ENCODE peak calls at places on chromosomes 12 and 14, in ten cellular contexts. C is heart right ventricle; W is CD8-positive, alpha-beta T cell; P is psoas muscle; L is prostate gland; M is ovary; R is left lung; Y is kidney; V is PC-3; H is left ventricle myocardium inferior. B is an unnamed sample. For H3K36me3 and H3K4me1, the result is how much of the 10 kb centered on the place peaks cover.

GRCh38 chr12:130606245-130606644 is 109.9 kb downstream of the RIMBP2 start:
- DNase-seq in W (no peak), H (no peak), R (no peak), P (no peak), V (no peak), L (no peak), Y (no peak), C (no peak), M (no peak), B (no peak)

GRCh38 chr14:79661762-79662161 is 549.5 kb downstream of the DIO2 start:
- DNase-seq in W (no peak), L (no peak), M (no peak), V (no peak), H (no peak), Y (no peak), R (no peak), C (no peak), P (no peak), B (no peak)

GRCh38 chr14:102759416-102759815 is 17.8 kb upstream of the TRAF3 start:
- DNase-seq in W (no peak), H (no peak), C (no peak), L (no peak), Y (no peak), P (no peak), V (peak), R (no peak), M (no peak), B (no peak)

GRCh38 chr12:57621497-57622292 is 10.5 kb downstream of the ARHGEF25 start:
- DNase-seq in Y (peak), W (no peak), M (peak), H (peak), C (peak), L (peak), P (peak), V (peak), R (no peak), B (peak)

GRCh38 chr12:14795028-14795448 is 8.2 kb downstream of the WBP11 start:
- DNase-seq in H (no peak), M (no peak), C (no peak), L (no peak), R (no peak), P (no peak), W (no peak), Y (no peak), V (no peak), B (peak)

GRCh38 chr12:66603981-66604380 is 74.9 kb downstream of the GRIP1 start:
- DNase-seq in Y (no peak), P (no peak), C (no peak), V (no peak), W (no peak), R (no peak), L (no peak), M (no peak), H (no peak), B (no peak)

GRCh38 chr14:61471297-61471980 is 150.1 kb downstream of the PRKCH start:
- DNase-seq in V (no peak), Y (no peak), P (no peak), H (no peak), W (no peak), M (no peak), C (peak), L (no peak), R (no peak), B (no peak)

GRCh38 chr12:67459173-67459572 is 189.4 kb upstream of the DYRK2 start:
- DNase-seq in W (no peak), C (no peak), M (no peak), V (no peak), L (no peak), R (no peak), H (no peak), P (peak), Y (no peak), B (no peak)

GRCh38 chr12:32211066-32211768 is 104.6 kb downstream of the BICD1 start:
- DNase-seq in R (no peak), C (no peak), V (no peak), Y (no peak), W (no peak), M (no peak), L (no peak), H (no peak), P (no peak), B (no peak)

GRCh38 chr14:99212199-99212598 is 59.8 kb downstream of the BCL11B start:
- DNase-seq in R (no peak), W (no peak), V (no peak), H (no peak), L (no peak), Y (no peak), C (no peak), M (no peak), P (no peak), B (no peak)

GRCh38 chr12:14066021-14066420 is 84.6 kb upstream of the GRIN2B start:
- DNase-seq in W (no peak), P (no peak), Y (no peak), C (no peak), R (no peak), L (no peak), H (no peak), M (no peak), V (peak), B (no peak)

GRCh38 chr14:59356298-59356697 is 108.9 kb downstream of the GPR135 start:
- DNase-seq in L (no peak), Y (no peak), M (no peak), C (no peak), V (peak), W (no peak), H (no peak), P (no peak), R (no peak), B (no peak)

DNA sequence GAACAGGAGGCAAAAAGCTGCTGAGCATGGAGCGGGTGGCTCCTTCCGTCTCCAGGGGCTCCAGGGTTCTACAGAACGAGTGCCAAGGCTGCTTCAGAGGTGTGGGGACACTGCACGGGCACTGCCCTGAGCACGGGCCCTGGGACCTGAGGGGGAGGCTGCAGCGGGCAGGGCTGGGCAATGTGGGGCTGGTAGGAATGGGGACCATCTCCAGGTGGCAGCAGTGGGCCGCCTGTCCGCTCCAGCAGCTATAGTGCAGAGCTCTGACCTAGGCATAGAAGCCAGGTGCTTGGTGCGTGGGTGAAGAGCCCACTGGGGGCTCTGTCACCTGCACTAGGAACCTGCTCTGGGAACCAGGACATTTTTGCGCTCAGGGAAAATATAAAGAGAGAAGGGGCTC is 22.3 kb downstream of the HDAC7 start:
- DNase-seq in V (peak), H (no peak), W (no peak), P (no peak), C (no peak), M (no peak), L (no peak), Y (peak), R (no peak), B (no peak)
- H3K36me3 ChIP-seq in V (under half), H (half or more), W (half or more), P (half or more), C (under half), M (under half), L (under half), Y (under half), R (under half), B (under half)

DNA sequence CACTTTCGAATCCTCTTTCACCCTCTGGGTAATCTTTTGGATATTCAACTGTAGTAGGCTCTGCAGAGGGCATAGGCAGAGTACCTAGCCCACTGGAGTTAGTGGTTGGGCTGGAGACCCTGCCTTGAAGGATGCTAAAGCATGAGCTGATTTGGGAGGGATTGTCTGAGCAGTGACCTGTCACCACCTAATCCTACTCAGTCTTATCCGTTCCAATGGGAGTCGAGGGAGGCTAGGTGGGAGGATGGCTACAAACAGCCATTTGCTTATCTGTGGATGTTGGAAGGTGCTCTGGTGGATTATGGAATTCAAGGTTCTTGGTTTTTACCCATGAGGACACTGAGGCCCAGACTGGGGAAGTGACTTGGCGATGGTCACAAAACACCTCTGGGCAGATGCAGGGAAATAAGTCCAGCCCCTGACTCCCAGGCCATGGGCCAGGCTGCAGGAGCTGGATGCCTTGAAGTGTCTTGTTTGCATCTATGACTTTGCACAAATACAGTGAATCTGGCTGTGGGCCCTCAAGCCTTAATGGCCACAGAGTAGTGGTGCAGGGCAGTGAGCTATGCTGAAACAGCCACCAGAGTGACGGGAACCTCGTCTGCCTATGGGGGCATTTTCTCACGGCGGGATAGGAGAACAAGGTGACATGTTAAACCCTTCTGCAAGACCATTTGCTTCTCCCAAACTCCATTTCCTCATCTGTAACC is 3.7 kb downstream of the KMT5A start:
- DNase-seq in Y (no peak), V (no peak), R (no peak), L (no peak), P (no peak), W (no peak), M (no peak), C (no peak), H (no peak), B (peak)
- H3K4me1 ChIP-seq in Y (under half), V (under half), R (under half), L (under half), P (under half), W (under half), M (under half), C (under half), H (half or more), B (under half)

DNA sequence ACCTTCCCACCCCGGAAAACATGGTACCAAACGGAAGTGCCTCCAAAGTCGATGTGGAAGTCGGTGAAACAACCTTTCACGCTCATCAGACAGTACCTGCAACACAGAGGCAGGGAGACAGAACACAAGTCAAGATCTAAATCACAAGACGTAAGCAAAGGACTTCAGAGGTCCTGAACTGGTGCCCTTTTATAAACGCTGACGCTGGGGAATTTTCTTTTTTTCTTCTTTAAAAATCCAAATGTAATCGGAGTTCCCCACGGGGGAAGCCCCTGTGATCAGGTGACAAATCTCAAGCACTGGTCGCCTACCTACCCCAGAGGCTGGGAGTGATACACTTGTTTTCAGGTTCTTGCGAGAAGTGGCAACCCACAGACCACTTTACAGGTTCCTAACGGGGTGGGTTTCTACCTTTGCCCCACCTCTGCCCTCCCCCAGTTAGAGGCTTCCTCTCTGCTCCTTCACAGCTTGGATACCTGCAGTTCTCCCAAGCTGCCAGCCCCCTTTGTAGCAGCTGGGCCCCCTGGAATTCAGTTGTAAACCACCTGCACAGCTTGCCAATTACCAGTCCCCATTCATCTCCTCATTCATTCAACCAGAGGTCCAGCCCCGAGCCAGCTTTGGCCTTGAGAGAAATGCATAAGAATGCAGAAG is 46.2 kb downstream of the KDM2B start:
- DNase-seq in R (no peak), M (no peak), Y (peak), C (no peak), V (no peak), L (no peak), W (peak), H (no peak), P (no peak), B (no peak)
- H3K36me3 ChIP-seq in R (under half), M (under half), Y (under half), C (under half), V (under half), L (under half), W (under half), H (under half), P (under half), B (under half)

DNA sequence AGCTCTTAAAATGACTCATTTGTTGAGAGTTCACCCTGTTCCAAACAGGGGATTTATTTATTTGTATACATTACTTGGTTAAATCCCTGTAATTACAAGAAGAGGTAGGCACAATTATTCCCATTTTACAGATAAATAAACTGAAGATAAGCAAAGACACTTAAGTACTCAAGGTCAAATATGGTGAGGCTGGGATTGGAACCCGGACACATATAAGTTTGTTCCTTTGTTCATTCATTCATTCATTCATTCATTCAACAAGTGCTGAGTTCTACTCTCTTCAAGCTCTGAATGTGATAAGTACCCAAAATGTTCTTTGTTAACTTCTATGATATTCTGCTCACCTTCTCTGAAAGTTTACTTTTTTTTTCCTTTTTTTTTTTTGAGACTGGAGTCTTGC is 2.4 kb upstream of the TRIM9 start:
- DNase-seq in V (peak), L (no peak), Y (no peak), P (no peak), M (no peak), C (no peak), H (no peak), W (no peak), R (no peak), B (no peak)
- H3K4me1 ChIP-seq in V (under half), L (under half), Y (under half), P (under half), M (under half), C (under half), H (under half), W (under half), R (under half), B (under half)

DNA sequence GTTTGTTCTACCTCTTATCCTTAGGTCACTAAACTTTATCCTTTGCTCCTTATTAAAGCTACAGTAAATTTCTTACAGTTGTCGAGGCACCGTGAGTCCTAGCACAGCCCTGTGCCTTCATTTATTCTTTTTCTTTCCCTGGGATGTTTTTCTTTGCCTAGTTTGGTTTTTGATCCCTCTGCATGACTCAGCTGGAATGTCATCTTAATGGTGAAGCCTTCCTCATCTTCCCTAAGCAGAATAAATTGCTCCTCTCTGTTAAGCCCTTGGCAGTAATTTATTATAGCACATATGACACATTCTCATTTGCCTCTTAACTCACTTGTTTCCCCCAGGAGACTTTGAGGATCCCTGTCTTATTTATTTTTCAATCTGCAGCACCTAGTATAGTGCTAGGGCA is 16.6 kb downstream of the ACTR10 start:
- DNase-seq in L (no peak), Y (no peak), W (no peak), V (no peak), M (no peak), H (no peak), P (no peak), R (no peak), C (no peak), B (no peak)
- H3K36me3 ChIP-seq in L (under half), Y (under half), W (under half), V (under half), M (under half), H (half or more), P (half or more), R (under half), C (under half), B (under half)

GRCh38 chr14:49969961-49970360 is 77.1 kb downstream of the ARF6 start:
- DNase-seq in C (no peak), H (no peak), L (no peak), R (no peak), Y (no peak), P (no peak), M (no peak), V (no peak), W (no peak), B (no peak)

GRCh38 chr14:49971156-49972141 is 78.6 kb downstream of the ARF6 start:
- DNase-seq in L (no peak), H (no peak), P (no peak), C (no peak), Y (no peak), W (no peak), V (peak), R (no peak), M (no peak), B (no peak)

GRCh38 chr14:49972840-49973239 is 80.0 kb downstream of the ARF6 start:
- DNase-seq in V (peak), P (no peak), H (no peak), W (no peak), L (peak), C (no peak), M (peak), Y (no peak), R (peak), B (no peak)

GRCh38 chr14:49970474-49971147 is 77.7 kb downstream of the ARF6 start:
- DNase-seq in P (no peak), M (no peak), L (no peak), Y (no peak), R (no peak), W (no peak), V (no peak), H (no peak), C (peak), B (peak)

DNA sequence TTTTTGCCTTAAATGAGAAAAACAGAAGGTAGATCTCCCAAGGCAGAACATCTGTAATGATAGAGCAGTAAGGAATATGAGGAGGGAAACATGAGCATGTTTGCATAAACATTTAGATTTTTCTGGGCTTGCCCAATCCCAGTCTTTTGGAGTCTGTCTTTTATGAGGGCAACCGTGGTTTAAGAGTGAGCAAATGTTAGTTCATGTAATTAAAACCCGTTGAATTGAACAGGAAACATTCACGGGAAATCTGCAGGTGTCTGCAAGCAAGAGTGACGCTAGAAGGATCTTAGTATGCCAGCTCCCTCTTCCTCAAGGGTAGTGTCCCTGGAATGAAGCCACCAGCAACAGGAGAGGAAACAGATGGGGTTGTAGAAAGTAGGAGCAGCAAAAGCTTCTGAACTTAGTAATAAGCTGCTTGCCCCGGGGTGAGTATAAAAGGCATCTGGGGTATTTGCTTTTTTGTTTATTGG is 79.4 kb downstream of the ARF6 start:
- DNase-seq in R (no peak), L (peak), M (no peak), P (no peak), C (peak), H (no peak), W (no peak), Y (no peak), V (peak), B (peak)
- H3K4me1 ChIP-seq in R (under half), L (under half), M (under half), P (under half), C (under half), H (under half), W (under half), Y (under half), V (half or more), B (under half)

B was measured in cardiac muscle cell.